ENCODE peak calls at places on chromosomes 6 and 20, in four cellular contexts. N, V, L and C are unnamed samples.

GRCh38 chr6:85126448-85127178 is 323.3 kb upstream of the NT5E start:
- DNase-seq in L (peak), N (peak), V (peak), C (peak)

GRCh38 chr6:41917528-41917927 is 3.4 kb downstream of the MED20 start:
- DNase-seq in N (peak), L (peak), V (no peak), C (no peak)

GRCh38 chr20:58714923-58715708 is 22.5 kb downstream of the NPEPL1 start:
- DNase-seq in V (no peak), N (no peak), L (no peak), C (no peak)

GRCh38 chr6:105072799-105073199 is 107.0 kb downstream of the POPDC3 start:
- DNase-seq in L (peak), V (no peak), N (peak), C (no peak)

GRCh38 chr20:21323640-21324039 is 20.5 kb downstream of the XRN2 start:
- DNase-seq in V (no peak), L (no peak), N (peak), C (no peak)

GRCh38 chr6:30150671-30151395 is 10.2 kb downstream of the TRIM10 start:
- DNase-seq in L (no peak), V (no peak), N (peak), C (no peak)

GRCh38 chr6:142842423-142843261 is 102.3 kb downstream of the HIVEP2 start:
- DNase-seq in N (peak), L (no peak), V (no peak), C (no peak)

GRCh38 chr6:50712291-50712690 is 1.0 kb upstream of the TFAP2D start:
- DNase-seq in N (no peak), V (no peak), L (no peak), C (no peak)

GRCh38 chr6:52399511-52400315 is 20.4 kb upstream of the EFHC1 start:
- DNase-seq in V (no peak), N (peak), L (peak), C (peak)

GRCh38 chr6:95741001-95741400 is 163.7 kb downstream of the MANEA start:
- DNase-seq in L (peak), V (no peak), N (no peak), C (no peak)

GRCh38 chr20:39574061-39574460 is 611.9 kb downstream of the DHX35 start:
- DNase-seq in N (no peak), L (no peak), V (no peak), C (no peak)

GRCh38 chr20:39571171-39571570 is 609.0 kb downstream of the DHX35 start:
- DNase-seq in L (peak), N (no peak), V (no peak), C (no peak)

GRCh38 chr20:39563406-39563805 is 601.3 kb downstream of the DHX35 start:
- DNase-seq in L (peak), V (no peak), N (no peak), C (no peak)

DNA sequence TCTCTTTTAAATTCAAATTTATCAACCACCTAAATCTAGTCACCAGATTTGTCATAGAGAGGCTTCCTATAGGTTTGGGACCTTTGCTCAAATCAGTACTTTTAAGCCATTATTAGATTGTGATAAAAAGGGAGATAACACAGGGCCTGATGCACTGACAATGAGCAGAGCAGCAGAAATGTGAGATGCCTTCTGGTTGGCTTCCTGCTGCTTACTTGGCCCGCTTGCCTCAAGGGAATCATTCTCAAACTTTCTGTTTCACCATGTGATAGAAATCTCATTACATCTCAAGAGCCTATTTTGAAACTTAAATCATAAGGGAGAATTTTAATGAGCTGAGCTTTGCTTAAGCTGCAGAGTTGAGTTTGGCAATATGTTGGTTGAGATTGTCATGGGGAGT is 605.9 kb downstream of the DHX35 start:
- DNase-seq in L (peak), V (no peak), N (no peak), C (no peak)
- H3K56ac ChIP-seq in L (no peak), V (no peak), N (no peak), C (no peak)

GRCh38 chr6:28871335-28872156 is 52.2 kb downstream of the TRIM27 start:
- DNase-seq in N (no peak), L (no peak), V (no peak), C (no peak)

GRCh38 chr6:28880519-28880893 is 43.3 kb downstream of the TRIM27 start:
- DNase-seq in V (no peak), N (no peak), L (no peak), C (no peak)

GRCh38 chr6:28875348-28875747 is 48.4 kb downstream of the TRIM27 start:
- DNase-seq in V (no peak), N (no peak), L (no peak), C (no peak)

GRCh38 chr6:28880894-28881780 is 42.6 kb downstream of the TRIM27 start:
- DNase-seq in V (no peak), L (peak), N (peak), C (peak)

GRCh38 chr6:28876702-28877101 is 47.1 kb downstream of the TRIM27 start:
- DNase-seq in V (no peak), L (no peak), N (no peak), C (no peak)
- H4K8ac ChIP-seq in V (no peak), L (no peak), N (no peak), C (no peak)

DNA sequence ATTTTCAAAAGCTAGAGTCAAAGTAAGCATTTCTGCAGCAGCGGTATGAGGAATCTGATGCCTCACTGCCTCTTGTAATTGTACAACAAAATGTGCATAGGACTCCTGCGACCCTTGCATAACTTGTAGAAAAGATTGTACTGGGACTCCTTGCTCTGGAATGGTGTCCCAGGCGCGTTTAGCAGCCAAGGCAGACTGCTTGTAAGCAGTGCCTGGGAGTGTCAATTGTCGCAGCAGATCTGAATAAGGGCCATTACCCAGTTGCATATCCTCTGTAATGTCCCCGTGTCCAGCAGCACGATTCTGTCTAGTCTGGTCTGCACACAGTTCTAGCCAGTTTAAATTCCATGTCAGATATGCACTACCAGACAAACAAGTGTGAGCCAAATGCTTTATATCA is 70.7 kb upstream of the BTN3A2 start:
- DNase-seq in V (no peak), L (no peak), N (no peak), C (no peak)
- H3K56ac ChIP-seq in V (no peak), L (no peak), N (no peak), C (no peak)

DNA sequence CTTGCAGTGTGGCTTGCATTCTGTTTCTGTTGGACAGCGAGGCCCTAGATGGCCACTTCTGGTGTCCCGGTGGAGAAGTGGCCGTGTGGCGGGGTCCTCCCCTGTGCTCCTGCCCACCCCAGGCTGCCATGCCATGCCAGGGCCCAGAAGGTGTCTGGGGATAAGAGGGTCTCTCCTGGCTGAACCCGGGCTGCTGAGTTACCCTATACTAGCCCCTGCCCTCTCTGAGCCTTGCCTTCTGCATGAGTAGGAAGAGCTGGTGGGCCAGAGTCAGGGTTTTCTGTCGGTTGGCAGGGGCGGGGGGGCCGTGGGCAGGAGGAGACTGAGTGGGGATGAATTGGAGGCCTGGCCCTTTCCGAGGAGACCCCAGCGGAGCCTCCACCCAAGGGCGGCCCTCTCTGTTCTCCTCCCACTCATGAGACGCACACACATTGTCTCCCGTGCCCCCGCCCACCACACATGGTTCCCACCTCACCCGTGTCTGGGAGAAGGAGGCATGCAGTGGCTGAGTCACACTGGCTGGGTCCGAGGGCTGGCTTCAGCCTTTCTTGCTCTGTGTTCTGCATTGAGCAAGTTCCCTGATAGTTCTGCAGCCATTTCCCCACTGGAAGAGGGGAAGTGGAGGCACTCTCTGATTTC is 24.6 kb downstream of the VSTM2L start:
- DNase-seq in N (no peak), L (no peak), V (no peak), C (no peak)
- H4K8ac ChIP-seq in N (no peak), L (no peak), V (no peak), C (no peak)